ENCODE peak calls at places on chromosome 2, in five cellular contexts. X, W, L, U and T are unnamed samples.

GRCh38 chr2:16252251-16252650 is 311.9 kb downstream of the MYCN start:
- DNase-seq in X (no peak), W (no peak), L (no peak), U (no peak), T (no peak)

GRCh38 chr2:241258505-241259160 is 56.8 kb downstream of the HDLBP start:
- DNase-seq in X (no peak), W (no peak), L (no peak), U (no peak), T (no peak)

GRCh38 chr2:1863861-1864260 is 119.5 kb upstream of the PXDN start:
- DNase-seq in X (no peak), W (no peak), L (no peak), U (no peak), T (no peak)

GRCh38 chr2:42168459-42169099 is 574 bp upstream of the EML4 start:
- DNase-seq in X (no peak), W (no peak), L (no peak), U (no peak), T (no peak)

GRCh38 chr2:25632396-25632795 is 41.0 kb downstream of the DTNB start:
- DNase-seq in X (no peak), W (no peak), L (no peak), U (no peak), T (no peak)

GRCh38 chr2:130837175-130837810 is 579 bp downstream of the ARHGEF4 start:
- DNase-seq in X (no peak), W (no peak), L (peak), U (no peak), T (no peak)

GRCh38 chr2:211033765-211034164 is 477.4 kb downstream of the CPS1 start:
- DNase-seq in X (no peak), W (no peak), L (no peak), U (no peak), T (no peak)

GRCh38 chr2:95005726-95006125 is 19.8 kb upstream of the MAL start:
- DNase-seq in X (no peak), W (no peak), L (peak), U (no peak), T (no peak)

GRCh38 chr2:121777699-121778058 is 22.2 kb downstream of the TSN start:
- DNase-seq in X (no peak), W (peak), L (no peak), U (no peak), T (no peak)

GRCh38 chr2:159010963-159011362 is 42.5 kb downstream of the TANC1 start:
- DNase-seq in X (no peak), W (no peak), L (no peak), U (no peak), T (no peak)

GRCh38 chr2:239625913-239626734 is 225.3 kb upstream of the HDAC4 start:
- DNase-seq in X (no peak), W (no peak), L (no peak), U (no peak), T (no peak)

GRCh38 chr2:176830362-176830761 is 382.2 kb upstream of the HNRNPA3 start:
- DNase-seq in X (no peak), W (no peak), L (no peak), U (no peak), T (no peak)
- TF ChIP-seq CTCF in X (no peak), W (no peak), L (no peak), U (no peak), T (no peak)

GRCh38 chr2:80258793-80259192 is 45.8 kb downstream of the LRRTM1 start:
- DNase-seq in X (no peak), W (no peak), L (no peak), U (no peak), T (no peak)

GRCh38 chr2:80258321-80258720 is 46.2 kb downstream of the LRRTM1 start:
- DNase-seq in X (no peak), W (no peak), L (no peak), U (no peak), T (no peak)

GRCh38 chr2:80259292-80259691 is 45.3 kb downstream of the LRRTM1 start:
- DNase-seq in X (no peak), W (no peak), L (no peak), U (no peak), T (no peak)

GRCh38 chr2:80252294-80252986 is 52.1 kb downstream of the LRRTM1 start:
- DNase-seq in X (no peak), W (no peak), L (no peak), U (no peak), T (no peak)

GRCh38 chr2:80256396-80257167 is 48.0 kb downstream of the LRRTM1 start:
- DNase-seq in X (no peak), W (no peak), L (no peak), U (no peak), T (no peak)
- TF ChIP-seq CTCF in X (no peak), W (peak), L (no peak), U (peak), T (peak)

DNA sequence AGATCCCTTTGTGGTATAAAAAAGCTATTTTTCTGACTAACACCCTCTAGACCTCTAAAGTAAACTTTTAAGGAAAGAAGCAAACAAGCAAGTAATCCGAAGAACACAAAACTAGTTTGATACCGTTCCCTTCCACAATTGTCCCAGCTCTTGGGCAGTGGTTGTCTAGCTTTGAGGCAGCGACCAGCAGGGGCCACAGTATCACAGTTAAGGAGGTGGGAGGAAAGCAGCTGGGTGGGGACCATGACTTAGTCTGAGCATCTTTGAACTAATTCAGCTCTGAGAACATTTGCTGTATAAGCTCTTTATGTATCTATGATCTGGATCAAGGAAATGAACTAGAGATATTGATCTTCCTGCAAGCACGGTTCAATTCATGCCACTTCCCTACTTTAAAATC is 51.0 kb downstream of the SF3B1 start:
- DNase-seq in X (no peak), W (no peak), L (no peak), U (no peak), T (no peak)
- TF ChIP-seq CTCF in X (no peak), W (no peak), L (no peak), U (no peak), T (no peak)

DNA sequence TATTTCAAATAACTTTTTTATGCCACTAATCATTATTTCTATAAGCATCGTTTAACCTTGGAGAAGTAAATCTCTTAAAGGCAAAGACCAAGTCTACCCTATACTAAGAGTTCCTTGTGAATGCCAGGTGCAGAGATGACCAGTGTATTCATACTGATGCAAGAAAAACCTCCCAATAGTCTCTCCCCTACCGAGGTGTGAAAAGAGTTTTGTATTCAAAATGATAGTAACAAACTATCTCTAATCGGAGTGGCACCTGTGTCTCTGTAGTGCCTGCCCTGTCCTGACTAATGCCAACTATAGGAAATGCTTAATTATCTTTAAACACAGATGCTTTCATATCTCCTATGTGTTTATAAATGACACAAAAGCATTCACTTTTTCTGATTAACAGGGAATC is 798.5 kb downstream of the TRIB2 start:
- DNase-seq in X (no peak), W (no peak), L (no peak), U (no peak), T (no peak)
- TF ChIP-seq CTCF in X (no peak), W (no peak), L (no peak), U (no peak), T (no peak)